ENCODE peak calls at places on chromosome 21, in seven cellular contexts. R is activated gamma-delta T cell treated with Interleukin-2 at 50 U/mL for 16 hours; Z is stimulated activated CD8-positive, alpha-beta memory T cell treated with anti-CD3 and anti-CD28 coated beads, Interleukin-7, amount 100 ng/mL, for 1 hour; D is GM04504; B is T-helper 1 cell; J is Kasumi-1; M is left kidney. Y is an unnamed sample.

GRCh38 chr21:26814374-26814773 is 30.8 kb downstream of the ADAMTS1 start:
- DNase-seq in R (no peak), Z (no peak), D (no peak), B (no peak), J (no peak), M (no peak), Y (no peak)

GRCh38 chr21:17805966-17806365 is 13.2 kb downstream of the C21orf91 start:
- DNase-seq in R (no peak), Z (no peak), D (no peak), B (no peak), J (no peak), M (no peak), Y (no peak)

GRCh38 chr21:34877485-34878128 is 171.5 kb downstream of the RUNX1 start:
- DNase-seq in R (no peak), Z (no peak), D (no peak), B (no peak), J (no peak), M (no peak), Y (no peak)

GRCh38 chr21:27363719-27364479 is 397.0 kb upstream of the ADAMTS5 start:
- DNase-seq in R (no peak), Z (no peak), D (no peak), B (no peak), J (no peak), M (no peak), Y (no peak)

GRCh38 chr21:14361958-14362357 is 21.0 kb downstream of the HSPA13 start:
- DNase-seq in R (no peak), Z (no peak), D (no peak), B (no peak), J (peak; percentile 15), M (no peak), Y (no peak)

GRCh38 chr21:43370091-43370658 is 56.8 kb downstream of the SIK1 start:
- DNase-seq in R (no peak), Z (no peak), D (no peak), B (no peak), J (no peak), M (peak; percentile 37), Y (no peak)

GRCh38 chr21:35563885-35564451 is 496.4 kb downstream of the SETD4 start:
- DNase-seq in R (no peak), Z (no peak), D (peak; percentile 98), B (no peak), J (no peak), M (peak; percentile 8), Y (no peak)

GRCh38 chr21:42861311-42862122 is 17.8 kb downstream of the WDR4 start:
- DNase-seq in R (no peak), Z (no peak), D (no peak), B (no peak), J (no peak), M (no peak), Y (no peak)

GRCh38 chr21:18677632-18678031 is 274.0 kb upstream of the TMPRSS15 start:
- DNase-seq in R (no peak), Z (no peak), D (no peak), B (no peak), J (no peak), M (no peak), Y (no peak)

GRCh38 chr21:38813143-38813542 is 7.4 kb downstream of the ETS2 start:
- DNase-seq in R (no peak), Z (no peak), D (no peak), B (no peak), J (no peak), M (no peak), Y (no peak)

GRCh38 chr21:26405735-26406361 is 167.2 kb downstream of the CYYR1 start:
- DNase-seq in R (no peak), Z (no peak), D (peak; percentile 78), B (no peak), J (peak; percentile 18), M (peak; percentile 51), Y (no peak)

GRCh38 chr21:42746593-42747266 is 93.3 kb downstream of the PDE9A start:
- DNase-seq in R (peak; percentile 58), Z (peak; percentile 1), D (no peak), B (peak; percentile 18), J (peak; percentile 7), M (no peak), Y (peak; percentile 53)

GRCh38 chr21:27678511-27678910 is 711.6 kb upstream of the ADAMTS5 start:
- DNase-seq in R (no peak), Z (no peak), D (no peak), B (no peak), J (no peak), M (no peak), Y (no peak)

GRCh38 chr21:32834825-32835224 is 63.3 kb upstream of the PAXBP1 start:
- DNase-seq in R (no peak), Z (no peak), D (no peak), B (no peak), J (no peak), M (no peak), Y (no peak)

Y was measured in activated CD8-positive, alpha-beta memory T cell treated with anti-CD3 and anti-CD28 coated beads, Interleukin-2, amount 50 U/mL, for 4 hours.